ENCODE peak calls at places on chromosomes 16 and 17, in four cellular contexts. Z is K562, V is H1, U is HepG2. P is an unnamed sample.

GRCh38 chr17:4739122-4740024 is at the start of the genes CXCL16 and ZMYND15:
- DNase-seq in Z (peak), V (no peak), U (no peak), P (peak)

GRCh38 chr16:25888873-25889272 is 197.1 kb downstream of the HS3ST4 start:
- DNase-seq in Z (no peak), V (no peak), U (no peak), P (no peak)

GRCh38 chr17:37802712-37803416 is 58.0 kb upstream of the HNF1B start:
- DNase-seq in Z (no peak), V (no peak), U (no peak), P (no peak)

GRCh38 chr16:86959729-86960128 is 357.5 kb downstream of the C16orf95 start:
- DNase-seq in Z (no peak), V (no peak), U (no peak), P (no peak)

GRCh38 chr16:11359370-11359769 is 14.1 kb downstream of the RMI2 start:
- DNase-seq in Z (no peak), V (no peak), U (no peak), P (no peak)

GRCh38 chr17:40515011-40515410 is 13.6 kb upstream of the TNS4 start:
- DNase-seq in Z (no peak), V (no peak), U (no peak), P (no peak)

GRCh38 chr16:85586360-85587145 is 26.6 kb upstream of the GSE1 start:
- DNase-seq in Z (no peak), V (no peak), U (no peak), P (no peak)

GRCh38 chr17:1109606-1110523 is 69.9 kb downstream of the ABR start:
- DNase-seq in Z (no peak), V (no peak), U (peak), P (peak)

GRCh38 chr16:87525352-87525751 is 32.5 kb upstream of the ZCCHC14 start:
- DNase-seq in Z (no peak), V (no peak), U (no peak), P (no peak)

GRCh38 chr16:88638323-88639230 is at the start of gene IL17C:
- DNase-seq in Z (peak), V (no peak), U (no peak), P (no peak)

GRCh38 chr16:48526058-48526957 is 83.7 kb downstream of the N4BP1 start:
- DNase-seq in Z (no peak), V (peak), U (peak), P (peak)

GRCh38 chr17:35969558-35970442 is 11.5 kb downstream of the CCL16 start:
- DNase-seq in Z (peak), V (peak), U (peak), P (peak)

GRCh38 chr17:35896011-35896587 is 15.9 kb upstream of the CCL5 start:
- DNase-seq in Z (no peak), V (no peak), U (no peak), P (no peak)

GRCh38 chr17:78532922-78533640 is 44.1 kb downstream of the DNAH17 start:
- DNase-seq in Z (no peak), V (no peak), U (no peak), P (peak)

GRCh38 chr17:43368740-43369506 is 29.9 kb upstream of the ARL4D start:
- DNase-seq in Z (no peak), V (no peak), U (peak), P (peak)

GRCh38 chr17:43118679-43119615 is 6.2 kb downstream of the BRCA1 start:
- DNase-seq in Z (no peak), V (no peak), U (peak), P (no peak)

GRCh38 chr16:203246-203645 is 23.0 kb downstream of the HBQ1 start:
- DNase-seq in Z (no peak), V (no peak), U (no peak), P (no peak)

GRCh38 chr17:41150026-41150425 is 401 bp upstream of the KRTAP4-5 start:
- DNase-seq in Z (no peak), V (no peak), U (no peak), P (no peak)

GRCh38 chr17:56441331-56441730 is 152.2 kb upstream of the NOG start:
- DNase-seq in Z (no peak), V (no peak), U (no peak), P (no peak)

GRCh38 chr16:49094471-49094870 is 187.2 kb downstream of the CBLN1 start:
- DNase-seq in Z (no peak), V (no peak), U (no peak), P (no peak)

GRCh38 chr17:48528153-48528912 is 2.5 kb downstream of the HOXB1 start:
- DNase-seq in Z (peak), V (no peak), U (no peak), P (no peak)

GRCh38 chr17:82823004-82823403 is 16.8 kb downstream of the ZNF750 start:
- DNase-seq in Z (peak), V (no peak), U (peak), P (peak)

GRCh38 chr16:13112639-13113038 is 211.2 kb downstream of the SHISA9 start:
- DNase-seq in Z (no peak), V (no peak), U (no peak), P (no peak)

GRCh38 chr16:13108126-13108525 is 206.7 kb downstream of the SHISA9 start:
- DNase-seq in Z (no peak), V (no peak), U (no peak), P (no peak)

GRCh38 chr16:13111747-13112146 is 210.3 kb downstream of the SHISA9 start:
- DNase-seq in Z (no peak), V (no peak), U (no peak), P (no peak)

GRCh38 chr16:13109171-13109570 is 207.8 kb downstream of the SHISA9 start:
- DNase-seq in Z (no peak), V (no peak), U (no peak), P (no peak)

DNA sequence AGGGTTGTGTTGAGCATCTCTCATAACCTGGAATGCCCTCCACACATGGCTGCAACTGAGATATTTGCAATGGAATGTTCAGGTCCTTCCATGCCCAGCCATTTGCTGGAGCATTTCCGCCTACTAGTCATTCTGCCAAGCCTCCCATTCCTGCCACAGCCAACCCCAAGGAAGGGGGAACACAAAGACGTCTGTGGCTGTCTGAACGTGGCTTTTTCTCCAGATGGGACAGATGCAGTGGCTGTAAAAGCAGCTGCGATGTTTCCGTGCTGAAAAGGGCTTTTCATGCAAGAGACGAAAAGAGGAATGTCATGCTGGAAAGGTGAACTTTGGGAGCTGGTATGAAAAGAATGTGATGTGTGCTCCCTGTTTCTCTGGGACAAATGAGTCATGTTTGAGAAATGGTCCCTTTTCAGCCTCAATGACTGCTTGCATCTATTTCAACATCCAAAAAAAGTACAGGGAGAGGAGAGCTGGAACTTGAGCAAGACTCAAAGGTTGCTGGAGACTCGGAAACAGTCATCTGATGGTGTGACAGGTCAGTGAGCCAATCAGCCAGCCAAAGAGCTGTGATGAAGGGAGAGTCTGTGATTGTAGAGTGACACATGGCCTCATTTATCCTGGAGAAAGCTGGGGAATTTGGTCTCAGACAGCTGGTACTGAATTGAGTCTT is 208.9 kb downstream of the SHISA9 start:
- DNase-seq in Z (no peak), V (peak), U (peak), P (peak)
- TF ChIP-seq PHF8 in Z (no peak), V (no peak), U (peak), P (no peak)

GRCh38 chr16:68235882-68236803 is at the start of gene ESRP2:
- DNase-seq in Z (no peak), V (peak), U (peak), P (no peak)
- TF ChIP-seq CEBPB in Z (no peak), V (no peak), U (no peak), P (no peak)

GRCh38 chr16:74275031-74275636 is 21.5 kb upstream of the PSMD7 start:
- DNase-seq in Z (peak), V (no peak), U (no peak), P (peak)
- TF ChIP-seq PHF8 in Z (no peak), V (no peak), U (no peak), P (no peak)

GRCh38 chr17:14429084-14429483 is 128.2 kb downstream of the HS3ST3B1 start:
- DNase-seq in Z (no peak), V (no peak), U (no peak), P (no peak)

GRCh38 chr17:14427914-14428639 is 127.2 kb downstream of the HS3ST3B1 start:
- DNase-seq in Z (no peak), V (no peak), U (no peak), P (no peak)

GRCh38 chr17:14432058-14432457 is 131.2 kb downstream of the HS3ST3B1 start:
- DNase-seq in Z (no peak), V (no peak), U (no peak), P (no peak)

GRCh38 chr17:14434506-14434905 is 133.6 kb downstream of the HS3ST3B1 start:
- DNase-seq in Z (no peak), V (no peak), U (no peak), P (no peak)

GRCh38 chr17:14428640-14429029 is 127.8 kb downstream of the HS3ST3B1 start:
- DNase-seq in Z (no peak), V (no peak), U (no peak), P (no peak)
- TF ChIP-seq CEBPB in Z (no peak), V (no peak), U (no peak), P (no peak)

GRCh38 chr17:58187675-58188074 is 4.9 kb upstream of the EPX start:
- DNase-seq in Z (no peak), V (no peak), U (no peak), P (no peak)

GRCh38 chr17:58186591-58186990 is 5.9 kb upstream of the EPX start:
- DNase-seq in Z (no peak), V (no peak), U (no peak), P (no peak)

GRCh38 chr17:58191259-58191896 is 1.1 kb upstream of the EPX start:
- DNase-seq in Z (no peak), V (no peak), U (no peak), P (peak)

GRCh38 chr17:58187063-58187462 is 5.5 kb upstream of the EPX start:
- DNase-seq in Z (no peak), V (no peak), U (no peak), P (no peak)

GRCh38 chr17:58189436-58190146 is 2.9 kb upstream of the EPX start:
- DNase-seq in Z (no peak), V (no peak), U (no peak), P (peak)
- TF ChIP-seq PHF8 in Z (no peak), V (no peak), U (no peak), P (no peak)

GRCh38 chr16:67922221-67922620 is 9.4 kb downstream of the CTRL start:
- DNase-seq in Z (peak), V (no peak), U (no peak), P (no peak)

GRCh38 chr16:67922740-67923139 is 8.9 kb downstream of the CTRL start:
- DNase-seq in Z (no peak), V (no peak), U (no peak), P (no peak)

GRCh38 chr16:67917140-67917851 is 14.4 kb downstream of the CTRL start:
- DNase-seq in Z (no peak), V (no peak), U (no peak), P (no peak)

GRCh38 chr16:67917852-67918236 is 13.8 kb downstream of the CTRL start:
- DNase-seq in Z (peak), V (no peak), U (peak), P (peak)

GRCh38 chr16:67919618-67920210 is 11.9 kb downstream of the CTRL start:
- DNase-seq in Z (no peak), V (no peak), U (no peak), P (no peak)
- TF ChIP-seq CEBPB in Z (no peak), V (no peak), U (no peak), P (no peak)

GRCh38 chr17:71496552-71496951 is 624.3 kb upstream of the SOX9 start:
- DNase-seq in Z (no peak), V (no peak), U (no peak), P (no peak)

GRCh38 chr17:71494045-71494444 is 626.8 kb upstream of the SOX9 start:
- DNase-seq in Z (no peak), V (no peak), U (no peak), P (no peak)

GRCh38 chr17:71495420-71495819 is 625.4 kb upstream of the SOX9 start:
- DNase-seq in Z (no peak), V (no peak), U (no peak), P (no peak)

GRCh38 chr17:71494456-71494855 is 626.4 kb upstream of the SOX9 start:
- DNase-seq in Z (no peak), V (no peak), U (no peak), P (no peak)
- TF ChIP-seq PHF8 in Z (no peak), V (no peak), U (no peak), P (no peak)

GRCh38 chr16:9381908-9382307 is 290.5 kb downstream of the HAPSTR1 start:
- DNase-seq in Z (no peak), V (no peak), U (no peak), P (no peak)

GRCh38 chr16:9383281-9383680 is 291.8 kb downstream of the HAPSTR1 start:
- DNase-seq in Z (no peak), V (no peak), U (no peak), P (no peak)

GRCh38 chr16:9378876-9379275 is 287.4 kb downstream of the HAPSTR1 start:
- DNase-seq in Z (no peak), V (no peak), U (peak), P (peak)

GRCh38 chr16:9381399-9381798 is 290.0 kb downstream of the HAPSTR1 start:
- DNase-seq in Z (no peak), V (no peak), U (no peak), P (no peak)

GRCh38 chr16:9380221-9380620 is 288.8 kb downstream of the HAPSTR1 start:
- DNase-seq in Z (no peak), V (no peak), U (no peak), P (no peak)
- TF ChIP-seq CEBPB in Z (no peak), V (no peak), U (no peak), P (no peak)

DNA sequence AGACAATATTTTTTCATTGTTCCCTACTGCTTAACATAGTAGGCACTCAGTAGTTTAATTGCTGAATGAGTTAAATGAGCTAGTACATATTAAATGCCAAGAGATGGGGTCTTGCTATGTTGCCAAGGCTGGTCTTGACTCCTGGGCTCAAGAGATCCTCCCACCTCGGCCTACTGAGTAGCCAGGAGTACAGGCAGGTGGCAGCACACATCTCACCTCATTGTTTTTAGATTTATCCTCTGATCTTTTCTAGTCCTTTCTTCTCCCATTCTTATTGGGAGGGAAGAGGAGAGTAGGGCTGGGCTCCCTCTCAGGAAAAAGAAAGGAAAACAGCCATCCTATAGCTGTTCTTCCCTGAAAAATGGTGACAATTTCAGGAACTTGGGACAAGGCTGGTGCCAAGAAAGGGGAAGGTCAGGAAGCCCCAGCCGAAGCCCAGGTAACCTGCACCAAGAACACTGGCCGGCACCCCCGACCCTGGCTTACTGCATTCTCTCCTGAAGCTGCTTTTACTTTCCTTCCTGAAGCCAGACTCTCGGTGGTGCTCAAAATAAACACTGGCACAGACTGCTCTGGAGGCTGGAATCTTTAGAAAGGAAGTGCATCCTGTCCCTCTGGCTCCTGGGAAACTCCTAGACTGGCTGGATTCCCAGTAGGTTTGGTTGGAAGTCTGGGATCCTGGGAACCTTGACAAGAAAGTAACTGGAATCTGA is 2.7 kb downstream of the TNFAIP1 start:
- DNase-seq in Z (no peak), V (no peak), U (no peak), P (no peak)
- TF ChIP-seq PHF8 in Z (no peak), V (no peak), U (no peak), P (no peak)

GRCh38 chr17:73342057-73342522 is 30.3 kb upstream of the CDC42EP4 start:
- DNase-seq in Z (no peak), V (peak), U (no peak), P (peak)
- TF ChIP-seq CEBPB in Z (no peak), V (peak), U (peak), P (peak)

P was measured in A549.